ENCODE peak calls at places on chromosomes 4 and X, in eight cellular contexts. W is cardiac muscle cell; U is substantia nigra; M is neural crest cell; O is stimulated activated CD8-positive, alpha-beta memory T cell treated with anti-CD3 and anti-CD28 coated beads, Interleukin-15, amount 100 ng/mL, for 48 hours; L is Peyer's patch; A is hypothalamus; S is H4. R is an unnamed sample.

GRCh38 chr4:83905952-83906351 is 370.0 kb downstream of the GPAT3 start:
- DNase-seq in M (peak), A (no peak), O (no peak), U (no peak), W (no peak), S (peak), L (no peak), R (peak)

GRCh38 chr4:96519291-96519690 is 679.4 kb downstream of the PDHA2 start:
- DNase-seq in W (peak), M (no peak), L (no peak), O (no peak), A (no peak), S (peak), U (no peak), R (no peak)

GRCh38 chr4:109665783-109666455 is 37.3 kb downstream of the CASP6 start:
- DNase-seq in W (no peak), U (no peak), O (no peak), S (no peak), A (no peak), M (no peak), L (no peak), R (no peak)

GRCh38 chrX:39653656-39654055 is 444.1 kb downstream of the BCOR start:
- DNase-seq in S (no peak), W (peak), O (no peak), U (peak), M (no peak), A (peak), L (no peak), R (no peak)

GRCh38 chr4:148740701-148741100 is 298.5 kb upstream of the NR3C2 start:
- DNase-seq in M (no peak), U (no peak), O (no peak), L (no peak), S (no peak), W (no peak), A (no peak), R (no peak)

GRCh38 chr4:10684631-10685030 is at the start of gene CLNK:
- DNase-seq in M (no peak), A (no peak), U (no peak), O (no peak), L (peak), S (no peak), W (no peak), R (no peak)

GRCh38 chr4:1760521-1761001 is 32.5 kb upstream of the FGFR3 start:
- DNase-seq in L (no peak), S (no peak), O (no peak), U (no peak), W (no peak), A (no peak), M (no peak), R (no peak)

GRCh38 chr4:186248643-186249042 is 17.3 kb upstream of the F11 start:
- DNase-seq in O (no peak), L (no peak), A (no peak), M (no peak), W (no peak), U (no peak), S (no peak), R (no peak)

GRCh38 chr4:29320947-29321583 is 1399.1 kb upstream of the PCDH7 start:
- DNase-seq in W (no peak), A (no peak), M (no peak), U (no peak), O (no peak), S (no peak), L (no peak), R (no peak)

GRCh38 chrX:129632443-129632842 is 22.3 kb downstream of the APLN start:
- DNase-seq in S (peak), O (no peak), A (no peak), U (no peak), W (no peak), M (no peak), L (no peak), R (no peak)

GRCh38 chrX:78643874-78644273 is 15.3 kb downstream of the RTL3 start:
- DNase-seq in U (no peak), L (no peak), W (no peak), S (no peak), A (no peak), O (no peak), M (no peak), R (no peak)

GRCh38 chr4:6472008-6472386 is 417 bp downstream of the PPP2R2C start:
- DNase-seq in O (no peak), W (no peak), U (no peak), A (no peak), S (no peak), M (no peak), L (no peak), R (no peak)

GRCh38 chr4:55323375-55323774 is 22.7 kb upstream of the SRD5A3 start:
- DNase-seq in L (no peak), O (no peak), W (no peak), M (no peak), U (no peak), A (no peak), S (no peak), R (no peak)

GRCh38 chr4:133594246-133595207 is 445.4 kb downstream of the PCDH10 start:
- DNase-seq in W (peak), A (no peak), S (peak), L (no peak), M (no peak), O (no peak), U (no peak), R (no peak)

GRCh38 chr4:30866907-30867306 is 146.7 kb downstream of the PCDH7 start:
- DNase-seq in M (no peak), U (no peak), L (no peak), S (peak), W (no peak), A (no peak), O (no peak), R (no peak)

GRCh38 chr4:109803924-109804571 is 2.2 kb upstream of the CFI start:
- DNase-seq in S (peak), M (no peak), A (no peak), L (no peak), O (no peak), U (no peak), W (peak), R (peak)

GRCh38 chr4:129384974-129385373 is 289.0 kb downstream of the C4orf33 start:
- DNase-seq in M (no peak), O (no peak), A (no peak), S (no peak), L (no peak), W (no peak), U (no peak), R (no peak)

GRCh38 chrX:25019707-25020390 is 4.1 kb upstream of the ARX start:
- DNase-seq in W (no peak), U (no peak), O (no peak), M (no peak), A (no peak), L (no peak), S (no peak), R (no peak)

GRCh38 chrX:18613930-18614639 is 57.8 kb downstream of the RS1 start:
- DNase-seq in A (no peak), U (no peak), W (no peak), L (no peak), O (no peak), M (no peak), S (no peak), R (no peak)

GRCh38 chr4:68576272-68577100 is at the start of gene UGT2B17:
- DNase-seq in U (no peak), L (no peak), M (no peak), O (no peak), S (no peak), A (no peak), W (no peak), R (no peak)

GRCh38 chr4:74473155-74473811 is 28.3 kb downstream of the AREG start:
- DNase-seq in M (no peak), L (no peak), S (peak), O (no peak), A (no peak), W (peak), U (no peak), R (no peak)

R was measured in SW480.